ENCODE peak calls at places on chromosomes 7 and 10, in four cellular contexts. One of them, this sample, is unnamed.

GRCh38 chr7:7504910-7505704 is 30.6 kb downstream of the COL28A1 start:
- DNase-seq in thyroid gland: no peak
- DNase-seq in tibial nerve: no peak
- DNase-seq in right atrium auricular region: no peak
- DNase-seq in this sample: no peak

GRCh38 chr10:32041290-32042028 is 14.8 kb downstream of the KIF5B start:
- DNase-seq in thyroid gland: no peak
- DNase-seq in tibial nerve: no peak
- DNase-seq in right atrium auricular region: no peak
- DNase-seq in this sample: no peak

GRCh38 chr10:7855205-7855604 is 36.9 kb downstream of the TAF3 start:
- DNase-seq in thyroid gland: no peak
- DNase-seq in tibial nerve: no peak
- DNase-seq in right atrium auricular region: no peak
- DNase-seq in this sample: no peak

GRCh38 chr10:71727429-71728217 is 8.0 kb upstream of the C10orf105 start:
- DNase-seq in thyroid gland: peak; percentile 95
- DNase-seq in tibial nerve: peak; percentile 51
- DNase-seq in right atrium auricular region: peak; percentile 79
- DNase-seq in this sample: peak; percentile 20

GRCh38 chr10:116352125-116352524 is 27.9 kb downstream of the CCDC172 start:
- DNase-seq in thyroid gland: no peak
- DNase-seq in tibial nerve: no peak
- DNase-seq in right atrium auricular region: no peak
- DNase-seq in this sample: no peak

GRCh38 chr10:44180321-44181154 is 204.4 kb downstream of the CXCL12 start:
- DNase-seq in thyroid gland: no peak
- DNase-seq in tibial nerve: peak; percentile 83
- DNase-seq in right atrium auricular region: no peak
- DNase-seq in this sample: peak; percentile 92

GRCh38 chr10:69716711-69717560 is 84.8 kb upstream of the COL13A1 start:
- DNase-seq in thyroid gland: peak; percentile 71
- DNase-seq in tibial nerve: no peak
- DNase-seq in right atrium auricular region: no peak
- DNase-seq in this sample: peak; percentile 63

GRCh38 chr10:15387021-15387420 is 15.9 kb upstream of the FAM171A1 start:
- DNase-seq in thyroid gland: no peak
- DNase-seq in tibial nerve: no peak
- DNase-seq in right atrium auricular region: no peak
- DNase-seq in this sample: no peak

GRCh38 chr7:64881461-64882287 is 21.4 kb upstream of the ZNF273 start:
- DNase-seq in thyroid gland: peak; percentile 31
- DNase-seq in tibial nerve: peak; percentile 3
- DNase-seq in right atrium auricular region: peak; percentile 42
- DNase-seq in this sample: no peak

GRCh38 chr10:75042292-75042974 is 69.0 kb upstream of the SAMD8 start:
- DNase-seq in thyroid gland: no peak
- DNase-seq in tibial nerve: no peak
- DNase-seq in right atrium auricular region: no peak
- DNase-seq in this sample: peak; percentile 50

GRCh38 chr10:49272251-49273081 is 26.5 kb upstream of the C10orf71 start:
- DNase-seq in thyroid gland: no peak
- DNase-seq in tibial nerve: peak; percentile 32
- DNase-seq in right atrium auricular region: peak; percentile 58
- DNase-seq in this sample: peak; percentile 13

GRCh38 chr10:57017356-57018037 is 656.4 kb upstream of the ZWINT start:
- DNase-seq in thyroid gland: no peak
- DNase-seq in tibial nerve: no peak
- DNase-seq in right atrium auricular region: no peak
- DNase-seq in this sample: no peak

GRCh38 chr10:57014758-57015157 is 653.7 kb upstream of the ZWINT start:
- DNase-seq in thyroid gland: no peak
- DNase-seq in tibial nerve: no peak
- DNase-seq in right atrium auricular region: no peak
- DNase-seq in this sample: no peak

GRCh38 chr10:57015595-57016303 is 654.7 kb upstream of the ZWINT start:
- DNase-seq in thyroid gland: peak; percentile 46
- DNase-seq in tibial nerve: no peak
- DNase-seq in right atrium auricular region: no peak
- DNase-seq in this sample: no peak

GRCh38 chr10:57018452-57018851 is 657.4 kb upstream of the ZWINT start:
- DNase-seq in thyroid gland: no peak
- DNase-seq in tibial nerve: no peak
- DNase-seq in right atrium auricular region: no peak
- DNase-seq in this sample: no peak

GRCh38 chr10:57015187-57015586 is 654.1 kb upstream of the ZWINT start:
- DNase-seq in thyroid gland: no peak
- DNase-seq in tibial nerve: no peak
- DNase-seq in right atrium auricular region: no peak
- DNase-seq in this sample: no peak
- H3K4me3 ChIP-seq in thyroid gland: no peak overlapping the region
- H3K4me3 ChIP-seq in tibial nerve: no peak overlapping the region
- H3K4me3 ChIP-seq in right atrium auricular region: peak overlapping the region; percentile 30
- H3K4me3 ChIP-seq in this sample: no peak overlapping the region

GRCh38 chr7:99733448-99733847 is 1.5 kb downstream of the CYP3A7 start:
- DNase-seq in thyroid gland: no peak
- DNase-seq in tibial nerve: no peak
- DNase-seq in right atrium auricular region: no peak
- DNase-seq in this sample: peak; percentile 10
- TF ChIP-seq CTCF in thyroid gland: no peak
- TF ChIP-seq CTCF in tibial nerve: no peak
- TF ChIP-seq CTCF in right atrium auricular region: no peak
- TF ChIP-seq CTCF in this sample: peak; percentile 34

DNA sequence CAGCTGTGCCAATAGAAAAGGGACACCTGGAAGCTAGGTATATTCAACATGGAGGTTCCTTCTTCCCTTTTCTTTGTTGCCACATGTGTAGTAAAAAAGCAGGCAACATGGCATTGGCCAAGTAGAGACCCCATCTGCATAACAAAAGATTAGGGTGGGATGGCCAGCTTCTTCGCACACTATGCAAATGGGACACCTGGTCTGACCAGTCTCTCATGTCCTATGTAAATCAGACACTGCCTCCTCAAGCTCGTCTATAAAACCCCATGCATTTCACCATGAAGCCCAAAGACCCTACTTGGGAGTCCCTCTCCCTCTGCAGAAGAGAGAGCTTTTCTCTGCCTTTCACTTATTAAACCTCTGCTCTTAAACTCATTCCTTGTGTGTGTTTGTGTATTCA is 53.9 kb downstream of the MYL10 start:
- DNase-seq in thyroid gland: no peak
- DNase-seq in tibial nerve: no peak
- DNase-seq in right atrium auricular region: no peak
- DNase-seq in this sample: no peak
- H3K4me3 ChIP-seq in thyroid gland: no peak overlapping the region
- H3K4me3 ChIP-seq in tibial nerve: no peak overlapping the region
- H3K4me3 ChIP-seq in right atrium auricular region: no peak overlapping the region
- H3K4me3 ChIP-seq in this sample: no peak overlapping the region

GRCh38 chr7:16098585-16099179 is 322.7 kb downstream of the CRPPA start:
- DNase-seq in thyroid gland: no peak
- DNase-seq in tibial nerve: peak; percentile 23
- DNase-seq in right atrium auricular region: no peak
- DNase-seq in this sample: peak; percentile 67
- TF ChIP-seq CTCF in thyroid gland: no peak
- TF ChIP-seq CTCF in tibial nerve: peak; percentile 67
- TF ChIP-seq CTCF in right atrium auricular region: peak; percentile 63
- TF ChIP-seq CTCF in this sample: peak; percentile 84

DNA sequence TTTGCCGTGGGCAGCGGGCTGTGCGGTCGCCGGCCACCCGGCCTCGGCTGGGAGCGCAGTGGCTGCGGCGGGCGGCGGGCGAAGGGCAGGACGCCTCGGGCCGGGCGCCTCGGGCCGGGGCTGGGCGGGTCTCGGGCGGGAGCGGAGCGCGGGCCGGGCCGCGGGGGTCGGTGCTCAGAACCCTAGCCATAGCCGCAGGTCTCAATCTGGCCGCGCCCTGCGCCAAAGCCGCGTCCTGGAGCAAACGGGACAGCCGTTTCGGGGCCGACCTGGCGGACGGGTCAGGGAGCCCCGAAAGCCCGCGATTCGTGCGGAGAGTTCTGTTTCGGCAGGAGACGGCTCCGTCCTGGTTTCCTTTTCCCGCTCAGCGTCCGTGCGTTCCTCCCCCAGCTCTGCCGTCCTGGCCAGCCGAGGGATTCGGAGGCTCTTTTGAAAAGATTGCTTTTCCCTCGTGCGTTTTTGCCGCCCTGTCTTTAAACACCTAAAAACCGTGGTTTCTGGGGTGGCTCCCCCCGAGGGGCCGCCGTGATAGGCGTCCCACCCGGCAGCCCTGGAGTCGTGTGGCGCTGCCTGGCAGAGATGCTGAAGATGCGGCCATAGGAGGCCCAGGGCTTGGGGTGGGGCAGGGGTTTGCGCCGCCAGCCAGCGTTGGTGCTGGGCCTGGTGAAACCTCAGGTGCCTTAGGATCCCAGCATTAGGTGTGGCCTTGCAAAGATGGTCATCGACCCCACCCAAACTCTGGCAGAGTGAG is 727 bp downstream of the RET start:
- DNase-seq in thyroid gland: no peak
- DNase-seq in tibial nerve: no peak
- DNase-seq in right atrium auricular region: no peak
- DNase-seq in this sample: no peak
- H3K4me3 ChIP-seq in thyroid gland: no peak overlapping the region
- H3K4me3 ChIP-seq in tibial nerve: peak overlapping the region; percentile 38
- H3K4me3 ChIP-seq in right atrium auricular region: peak overlapping the region; percentile 47
- H3K4me3 ChIP-seq in this sample: peak overlapping the region; percentile 22

GRCh38 chr10:79608505-79609375 is 2.0 kb upstream of the SFTPA1 start:
- DNase-seq in thyroid gland: peak; percentile 50
- DNase-seq in tibial nerve: peak; percentile 8
- DNase-seq in right atrium auricular region: no peak
- DNase-seq in this sample: peak; percentile 33
- TF ChIP-seq CTCF in thyroid gland: peak; percentile 18
- TF ChIP-seq CTCF in tibial nerve: peak; percentile 61
- TF ChIP-seq CTCF in right atrium auricular region: no peak
- TF ChIP-seq CTCF in this sample: peak; percentile 75

DNA sequence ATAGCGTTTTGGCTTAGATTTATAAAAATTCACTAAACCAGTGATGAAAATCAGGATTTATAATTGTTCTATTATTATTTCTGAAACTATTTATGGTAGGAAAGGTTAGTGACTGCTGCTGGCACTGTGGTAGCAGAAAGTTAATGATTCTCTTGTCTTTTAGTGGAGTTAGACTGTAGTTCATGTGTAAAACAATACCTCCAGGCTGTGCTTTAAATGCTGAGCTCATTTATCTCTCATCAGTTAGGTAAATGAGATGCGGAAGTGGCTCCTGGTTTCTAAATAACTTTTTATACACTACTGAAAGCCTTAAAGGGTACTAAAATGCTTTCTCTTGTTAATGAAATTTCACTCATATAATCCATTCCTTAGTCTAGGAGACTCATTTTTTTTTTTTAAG is 326.8 kb upstream of the POT1 start:
- DNase-seq in thyroid gland: no peak
- DNase-seq in tibial nerve: no peak
- DNase-seq in right atrium auricular region: no peak
- DNase-seq in this sample: no peak
- H3K4me3 ChIP-seq in thyroid gland: no peak overlapping the region
- H3K4me3 ChIP-seq in tibial nerve: no peak overlapping the region
- H3K4me3 ChIP-seq in right atrium auricular region: no peak overlapping the region
- H3K4me3 ChIP-seq in this sample: no peak overlapping the region

DNA sequence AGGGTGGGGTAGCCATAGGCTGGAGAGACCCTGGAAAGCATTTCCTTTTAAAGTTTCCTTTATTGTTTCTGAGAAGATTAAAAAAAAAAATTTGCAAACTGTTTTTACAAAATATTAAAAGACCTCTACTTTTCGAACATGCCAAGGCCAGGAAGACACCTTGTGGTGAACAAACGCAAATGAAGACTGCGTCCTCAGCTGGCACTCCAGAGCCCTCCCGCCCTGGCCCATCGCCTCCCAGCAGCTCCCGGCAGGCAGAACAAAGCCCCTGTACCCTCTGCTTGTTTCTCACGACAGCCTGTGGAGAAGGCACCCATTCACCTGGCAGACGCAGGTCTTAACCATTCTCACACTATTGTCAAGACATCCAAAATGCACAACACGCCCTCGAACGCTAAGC is 56.4 kb downstream of the ESYT2 start:
- DNase-seq in thyroid gland: no peak
- DNase-seq in tibial nerve: no peak
- DNase-seq in right atrium auricular region: no peak
- DNase-seq in this sample: peak; percentile 18
- TF ChIP-seq CTCF in thyroid gland: no peak
- TF ChIP-seq CTCF in tibial nerve: no peak
- TF ChIP-seq CTCF in right atrium auricular region: no peak
- TF ChIP-seq CTCF in this sample: peak; percentile 44

GRCh38 chr10:26698909-26699308 is 1.4 kb downstream of the PDSS1 start:
- DNase-seq in thyroid gland: no peak
- DNase-seq in tibial nerve: no peak
- DNase-seq in right atrium auricular region: no peak
- DNase-seq in this sample: no peak
- H3K4me3 ChIP-seq in thyroid gland: no peak overlapping the region
- H3K4me3 ChIP-seq in tibial nerve: no peak overlapping the region
- H3K4me3 ChIP-seq in right atrium auricular region: no peak overlapping the region
- H3K4me3 ChIP-seq in this sample: no peak overlapping the region

This sample was measured in choroid plexus epithelial cell.